ENCODE peak calls at places on chromosomes 1 and 21, in ten cellular contexts. M, Z, N, T, A, Q, H, C, Y and R are unnamed samples.

GRCh38 chr1:92755541-92756351 is 29.2 kb downstream of the EVI5 start:
- DNase-seq in M (no peak), Z (no peak), N (no peak), T (no peak), A (peak), Q (no peak), H (no peak), C (no peak), Y (no peak), R (no peak)

GRCh38 chr1:19651141-19651737 is 7.1 kb downstream of the NBL1 start:
- DNase-seq in M (peak), Z (no peak), N (peak), T (no peak), A (no peak), Q (peak), H (peak), C (peak), Y (no peak), R (no peak)

GRCh38 chr1:55374801-55375616 is 159.8 kb upstream of the USP24 start:
- DNase-seq in M (no peak), Z (no peak), N (no peak), T (no peak), A (no peak), Q (no peak), H (no peak), C (no peak), Y (no peak), R (no peak)

GRCh38 chr1:223683586-223684487 is 18.3 kb upstream of the CAPN8 start:
- DNase-seq in M (no peak), Z (no peak), N (no peak), T (peak), A (no peak), Q (peak), H (no peak), C (peak), Y (no peak), R (no peak)

GRCh38 chr1:193070395-193070753 is 11.0 kb downstream of the RO60 start:
- DNase-seq in M (no peak), Z (no peak), N (no peak), T (no peak), A (no peak), Q (no peak), H (no peak), C (no peak), Y (no peak), R (no peak)

GRCh38 chr1:69290266-69290665 is 277.5 kb upstream of the LRRC7 start:
- DNase-seq in M (no peak), Z (no peak), N (no peak), T (no peak), A (no peak), Q (no peak), H (no peak), C (no peak), Y (no peak), R (no peak)

GRCh38 chr1:204464174-204464573 is 30.4 kb downstream of the PIK3C2B start:
- DNase-seq in M (no peak), Z (no peak), N (no peak), T (no peak), A (no peak), Q (no peak), H (no peak), C (no peak), Y (no peak), R (peak)

GRCh38 chr1:213761845-213762407 is 225.8 kb upstream of the PROX1 start:
- DNase-seq in M (no peak), Z (no peak), N (no peak), T (no peak), A (no peak), Q (no peak), H (peak), C (peak), Y (no peak), R (no peak)

GRCh38 chr1:109255673-109256072 is 6.3 kb downstream of the CELSR2 start:
- DNase-seq in M (no peak), Z (no peak), N (no peak), T (no peak), A (no peak), Q (no peak), H (no peak), C (no peak), Y (no peak), R (no peak)

GRCh38 chr1:202638019-202638887 is 72.0 kb downstream of the SYT2 start:
- DNase-seq in M (no peak), Z (no peak), N (no peak), T (no peak), A (no peak), Q (no peak), H (no peak), C (no peak), Y (no peak), R (no peak)

GRCh38 chr1:166062695-166063094 is 104.1 kb downstream of the FAM78B start:
- DNase-seq in M (no peak), Z (no peak), N (no peak), T (no peak), A (no peak), Q (no peak), H (no peak), C (no peak), Y (no peak), R (no peak)

GRCh38 chr1:245823408-245824147 is 668.8 kb downstream of the KIF26B start:
- DNase-seq in M (no peak), Z (no peak), N (no peak), T (no peak), A (no peak), Q (no peak), H (no peak), C (no peak), Y (no peak), R (no peak)

GRCh38 chr1:213287987-213288386 is 236.9 kb downstream of the RPS6KC1 start:
- DNase-seq in M (no peak), Z (no peak), N (no peak), T (no peak), A (no peak), Q (no peak), H (peak), C (no peak), Y (no peak), R (no peak)

GRCh38 chr1:1120866-1121563 is 5.1 kb upstream of the C1orf159 start:
- DNase-seq in M (no peak), Z (no peak), N (no peak), T (no peak), A (peak), Q (no peak), H (no peak), C (no peak), Y (no peak), R (peak)

GRCh38 chr1:193104496-193104905 is 713 bp downstream of the GLRX2 start:
- DNase-seq in M (peak), Z (no peak), N (peak), T (peak), A (peak), Q (peak), H (peak), C (no peak), Y (peak), R (peak)

GRCh38 chr1:172360511-172360910 is 60.0 kb upstream of the C1orf105 start:
- DNase-seq in M (no peak), Z (no peak), N (no peak), T (no peak), A (no peak), Q (no peak), H (peak), C (peak), Y (no peak), R (no peak)

GRCh38 chr21:44296916-44297315 is 2.9 kb upstream of the PFKL start:
- DNase-seq in M (no peak), Z (no peak), N (no peak), T (no peak), A (no peak), Q (no peak), H (no peak), C (no peak), Y (no peak), R (no peak)

GRCh38 chr1:156069490-156070455 is 8.8 kb downstream of the RAB25 start:
- DNase-seq in M (no peak), Z (no peak), N (no peak), T (no peak), A (no peak), Q (no peak), H (no peak), C (peak), Y (no peak), R (no peak)

GRCh38 chr1:206005234-206005633 is 2.0 kb upstream of the RAB7B start:
- DNase-seq in M (no peak), Z (no peak), N (no peak), T (peak), A (peak), Q (peak), H (no peak), C (no peak), Y (no peak), R (no peak)

GRCh38 chr1:193432979-193433587 is 246.7 kb upstream of the B3GALT2 start:
- DNase-seq in M (no peak), Z (no peak), N (no peak), T (no peak), A (no peak), Q (no peak), H (no peak), C (no peak), Y (no peak), R (no peak)

GRCh38 chr1:201622824-201623223 is 83.9 kb downstream of the NAV1 start:
- DNase-seq in M (no peak), Z (no peak), N (no peak), T (no peak), A (no peak), Q (no peak), H (no peak), C (no peak), Y (no peak), R (no peak)

GRCh38 chr1:204369006-204369726 is 9.4 kb upstream of the PLEKHA6 start:
- DNase-seq in M (no peak), Z (no peak), N (no peak), T (no peak), A (no peak), Q (no peak), H (no peak), C (peak), Y (no peak), R (no peak)

GRCh38 chr1:61280457-61280856 is 198.1 kb downstream of the NFIA start:
- DNase-seq in M (no peak), Z (no peak), N (no peak), T (no peak), A (no peak), Q (no peak), H (no peak), C (no peak), Y (no peak), R (no peak)

GRCh38 chr1:246708166-246708565 is 16.0 kb upstream of the SCCPDH start:
- DNase-seq in M (no peak), Z (no peak), N (no peak), T (no peak), A (no peak), Q (no peak), H (no peak), C (no peak), Y (no peak), R (no peak)

GRCh38 chr1:40955266-40955665 is 24.2 kb upstream of the CTPS1 start:
- DNase-seq in M (no peak), Z (no peak), N (no peak), T (no peak), A (no peak), Q (no peak), H (no peak), C (no peak), Y (no peak), R (no peak)

GRCh38 chr1:40952744-40953315 is 26.7 kb upstream of the CTPS1 start:
- DNase-seq in M (no peak), Z (no peak), N (no peak), T (no peak), A (no peak), Q (no peak), H (no peak), C (no peak), Y (no peak), R (no peak)

GRCh38 chr1:40949563-40949962 is 29.9 kb upstream of the CTPS1 start:
- DNase-seq in M (no peak), Z (no peak), N (no peak), T (no peak), A (no peak), Q (no peak), H (no peak), C (no peak), Y (no peak), R (no peak)

GRCh38 chr1:40948741-40949528 is 30.6 kb upstream of the CTPS1 start:
- DNase-seq in M (no peak), Z (no peak), N (peak), T (peak), A (no peak), Q (peak), H (peak), C (peak), Y (peak), R (no peak)

DNA sequence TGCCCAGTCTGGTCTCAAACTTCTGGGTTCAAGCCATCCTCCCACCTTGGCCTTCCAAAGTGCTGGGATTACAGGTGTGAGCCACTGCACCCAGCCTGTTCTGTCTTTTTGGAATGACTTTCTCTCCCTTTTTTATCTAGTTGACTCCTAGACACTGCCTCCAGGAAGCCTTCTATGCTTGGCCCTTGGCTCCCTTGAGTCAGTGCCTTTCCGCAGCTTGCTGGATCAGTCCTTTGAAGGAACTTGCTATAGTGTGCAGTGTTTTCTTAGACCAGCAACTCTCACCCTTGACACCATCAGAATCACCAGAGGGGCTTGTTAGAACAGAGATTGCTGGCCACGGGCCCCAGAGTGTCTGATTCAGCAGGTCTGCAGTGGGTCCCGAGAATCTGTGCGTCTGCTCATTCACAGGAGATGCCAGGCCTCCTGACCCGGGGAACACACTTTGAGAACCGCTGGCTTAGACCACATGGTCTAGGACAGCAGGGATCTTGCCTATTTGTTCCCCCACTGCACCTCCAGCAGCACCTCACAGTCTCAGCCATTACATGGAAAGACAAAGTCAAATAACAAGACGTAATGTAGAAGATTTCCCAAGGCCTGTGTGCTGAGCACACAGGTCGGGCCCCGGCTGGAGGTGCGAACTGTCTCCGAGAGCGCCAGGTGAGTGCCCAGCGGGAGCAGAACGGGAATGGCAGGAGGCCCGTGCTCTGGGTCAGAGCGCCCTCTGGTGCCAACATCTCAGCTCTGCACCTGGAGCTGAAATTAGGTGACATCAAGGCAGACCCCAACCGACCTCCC is 27.4 kb upstream of the CTPS1 start:
- DNase-seq in M (peak), Z (no peak), N (peak), T (peak), A (peak), Q (peak), H (peak), C (peak), Y (peak), R (peak)
- TF ChIP-seq POLR2A in M (no peak), Z (no peak), N (no peak), T (no peak), A (no peak), Q (no peak), H (no peak), C (no peak), Y (no peak), R (no peak)

GRCh38 chr1:7401814-7402547 is 369.1 kb upstream of the VAMP3 start:
- DNase-seq in M (no peak), Z (no peak), N (no peak), T (peak), A (peak), Q (peak), H (peak), C (peak), Y (peak), R (peak)
- TF ChIP-seq POLR2AphosphoS5 in M (no peak), Z (no peak), N (no peak), T (no peak), A (no peak), Q (no peak), H (no peak), C (peak), Y (peak), R (no peak)

DNA sequence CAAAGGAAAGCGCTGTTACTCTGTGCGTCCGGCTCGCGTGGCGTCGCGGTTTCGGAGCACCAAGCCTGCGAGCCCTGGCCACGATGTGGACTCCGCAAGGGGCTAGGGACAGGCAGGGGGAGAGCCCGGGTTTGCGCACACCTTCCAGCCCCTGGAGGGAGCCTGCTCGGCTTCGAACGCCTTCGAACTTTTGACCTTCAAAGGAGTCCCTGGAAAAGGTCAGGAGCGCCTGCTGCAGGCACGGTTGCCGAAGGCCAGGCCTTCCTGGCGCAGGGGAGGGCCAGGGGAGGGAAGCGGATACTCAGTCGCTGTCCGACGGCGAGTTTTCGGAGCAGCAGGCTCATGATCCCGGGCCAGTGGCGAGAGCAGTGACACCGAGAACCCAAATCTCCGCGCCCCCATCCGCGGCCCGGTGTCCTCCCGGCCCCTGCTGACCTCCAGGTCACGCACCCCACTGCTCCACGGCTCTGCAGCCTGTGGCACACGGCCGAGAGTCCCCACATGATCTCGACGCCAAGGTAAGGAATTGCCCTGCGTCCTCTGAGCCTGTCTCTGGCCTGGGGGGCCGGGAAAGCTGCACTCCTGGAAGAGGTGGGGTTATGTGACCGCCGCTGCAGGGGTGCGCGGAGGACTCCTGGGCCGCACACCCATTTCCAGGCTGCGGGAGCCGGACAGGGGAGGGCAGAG is 1.3 kb upstream of the SIM2 start:
- DNase-seq in M (peak), Z (no peak), N (peak), T (no peak), A (no peak), Q (no peak), H (no peak), C (no peak), Y (no peak), R (no peak)
- TF ChIP-seq POLR2A in M (no peak), Z (no peak), N (no peak), T (no peak), A (no peak), Q (no peak), H (no peak), C (no peak), Y (no peak), R (no peak)

GRCh38 chr1:59605761-59606160 is 209.0 kb upstream of the HOOK1 start:
- DNase-seq in M (no peak), Z (no peak), N (no peak), T (no peak), A (no peak), Q (no peak), H (no peak), C (no peak), Y (no peak), R (no peak)

GRCh38 chr1:59604191-59604590 is 210.6 kb upstream of the HOOK1 start:
- DNase-seq in M (no peak), Z (no peak), N (no peak), T (no peak), A (no peak), Q (no peak), H (no peak), C (no peak), Y (no peak), R (no peak)

GRCh38 chr1:59609245-59609644 is 205.5 kb upstream of the HOOK1 start:
- DNase-seq in M (no peak), Z (no peak), N (no peak), T (no peak), A (no peak), Q (no peak), H (no peak), C (no peak), Y (no peak), R (no peak)

GRCh38 chr1:59601811-59602210 is 212.9 kb upstream of the HOOK1 start:
- DNase-seq in M (no peak), Z (no peak), N (no peak), T (no peak), A (no peak), Q (no peak), H (no peak), C (no peak), Y (no peak), R (no peak)

GRCh38 chr1:59605184-59605583 is 209.6 kb upstream of the HOOK1 start:
- DNase-seq in M (no peak), Z (peak), N (no peak), T (no peak), A (no peak), Q (no peak), H (no peak), C (no peak), Y (no peak), R (no peak)
- TF ChIP-seq POLR2AphosphoS5 in M (no peak), Z (no peak), N (no peak), T (no peak), A (no peak), Q (no peak), H (no peak), C (no peak), Y (no peak), R (no peak)

DNA sequence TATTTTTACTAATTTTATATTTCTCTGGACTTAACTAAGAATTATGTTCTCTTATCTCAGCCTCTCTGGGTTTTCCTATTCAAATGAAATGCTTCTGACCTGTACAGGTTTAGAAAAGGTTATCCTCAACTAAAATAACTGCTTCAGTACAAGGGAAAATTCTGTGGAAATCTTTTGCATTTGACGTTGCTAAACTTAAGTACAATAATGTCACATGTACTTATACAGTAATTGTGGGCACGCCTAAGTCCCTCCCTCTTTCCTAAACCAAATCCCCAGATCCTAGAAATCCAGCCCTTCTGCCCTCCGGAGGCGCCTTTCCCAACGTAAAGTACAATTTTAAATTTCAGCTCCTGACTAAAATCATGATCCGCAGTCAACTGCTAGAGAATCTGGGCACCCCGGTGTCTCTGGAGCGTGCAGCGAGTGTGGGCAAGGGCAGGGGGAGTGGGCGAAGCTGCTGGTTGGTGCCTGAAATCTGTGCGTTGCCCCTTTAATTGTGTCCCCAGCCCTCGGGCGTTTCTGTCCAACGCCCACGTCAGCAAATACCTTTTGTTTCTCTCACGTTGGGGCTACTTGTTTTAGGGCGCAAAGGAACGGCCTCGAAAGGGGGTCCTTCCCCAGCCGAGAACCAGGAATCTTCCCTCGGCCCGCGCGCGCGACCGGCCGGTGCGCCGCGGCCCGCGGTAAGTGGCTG is at the start of gene ZBTB8A:
- DNase-seq in M (no peak), Z (no peak), N (no peak), T (peak), A (peak), Q (peak), H (peak), C (peak), Y (peak), R (no peak)
- TF ChIP-seq POLR2A in M (no peak), Z (no peak), N (no peak), T (no peak), A (no peak), Q (no peak), H (peak), C (no peak), Y (peak), R (no peak)

GRCh38 chr1:24910751-24911650 is 19.1 kb downstream of the RUNX3 start:
- DNase-seq in M (no peak), Z (no peak), N (no peak), T (peak), A (peak), Q (peak), H (peak), C (no peak), Y (no peak), R (peak)
- TF ChIP-seq POLR2AphosphoS5 in M (peak), Z (peak), N (peak), T (no peak), A (no peak), Q (peak), H (peak), C (no peak), Y (no peak), R (peak)